ENCODE peak calls at places on chromosome 10, in four cellular contexts. N is upper lobe of left lung, J is fibroblast of pulmonary artery, I is colonic mucosa. S is an unnamed sample.

GRCh38 chr10:69734797-69735468 is 66.8 kb upstream of the COL13A1 start:
- DNase-seq in I (no peak), N (no peak), J (no peak), S (peak)

GRCh38 chr10:96501985-96502384 is 11.7 kb downstream of the TLL2 start:
- DNase-seq in J (no peak), N (no peak), I (no peak), S (no peak)

GRCh38 chr10:58590152-58590551 is 77.5 kb downstream of the BICC1 start:
- DNase-seq in J (peak), I (peak), N (no peak), S (peak)

GRCh38 chr10:48332871-48333216 is 26.4 kb downstream of the MAPK8 start:
- DNase-seq in J (no peak), I (no peak), N (no peak), S (no peak)

GRCh38 chr10:69731184-69731583 is 70.5 kb upstream of the COL13A1 start:
- DNase-seq in N (peak), I (peak), J (peak), S (peak)

GRCh38 chr10:132059760-132060508 is 5.8 kb upstream of the JAKMIP3 start:
- DNase-seq in I (no peak), J (no peak), N (no peak), S (no peak)

GRCh38 chr10:126135939-126136595 is 239.7 kb downstream of the FANK1 start:
- DNase-seq in N (no peak), J (no peak), I (peak), S (no peak)

GRCh38 chr10:5440206-5440605 is 27.8 kb downstream of the NET1 start:
- DNase-seq in J (no peak), N (no peak), I (no peak), S (no peak)

GRCh38 chr10:70121281-70121949 is 11.2 kb downstream of the AIFM2 start:
- DNase-seq in I (no peak), J (no peak), N (no peak), S (no peak)

GRCh38 chr10:49700997-49701396 is 21.5 kb downstream of the C10orf53 start:
- DNase-seq in J (no peak), N (no peak), I (no peak), S (no peak)

GRCh38 chr10:131730771-131731497 is 169.9 kb upstream of the PPP2R2D start:
- DNase-seq in N (peak), I (peak), J (no peak), S (no peak)

GRCh38 chr10:45160266-45160665 is 155.1 kb downstream of the OR13A1 start:
- DNase-seq in I (no peak), J (peak), N (no peak), S (peak)

GRCh38 chr10:77381750-77382149 is 255.9 kb downstream of the KCNMA1 start:
- DNase-seq in J (no peak), N (no peak), I (no peak), S (no peak)

GRCh38 chr10:91214906-91215305 is 5.6 kb upstream of the PCGF5 start:
- DNase-seq in N (no peak), J (no peak), I (no peak), S (no peak)

GRCh38 chr10:88670497-88670896 is 6.3 kb downstream of the LIPF start:
- DNase-seq in J (no peak), I (no peak), N (no peak), S (no peak)

GRCh38 chr10:132005147-132005546 is 23.4 kb upstream of the BNIP3 start:
- DNase-seq in I (no peak), N (no peak), J (no peak), S (no peak)

GRCh38 chr10:23693398-23693797 is 254.5 kb downstream of the OTUD1 start:
- DNase-seq in N (peak), I (no peak), J (no peak), S (no peak)

GRCh38 chr10:88108115-88108610 is 244.7 kb downstream of the PTEN start:
- DNase-seq in N (no peak), J (no peak), I (no peak), S (no peak)

GRCh38 chr10:48751730-48752129 is 67.1 kb downstream of the WDFY4 start:
- DNase-seq in J (no peak), I (no peak), N (no peak), S (no peak)

GRCh38 chr10:4944751-4945280 is 18.4 kb upstream of the AKR1C1 start:
- DNase-seq in J (no peak), I (no peak), N (no peak), S (no peak)

GRCh38 chr10:131786756-131787605 is 113.8 kb upstream of the PPP2R2D start:
- DNase-seq in I (peak), N (no peak), J (peak), S (peak)

GRCh38 chr10:49183596-49184542 is 4.3 kb downstream of the TMEM273 start:
- DNase-seq in I (peak), N (no peak), J (peak), S (no peak)

GRCh38 chr10:19651549-19651948 is 164.7 kb upstream of the PLXDC2 start:
- DNase-seq in I (no peak), N (no peak), J (peak), S (peak)

GRCh38 chr10:24553051-24553612 is 170.6 kb downstream of the ARHGAP21 start:
- DNase-seq in N (no peak), I (no peak), J (no peak), S (no peak)

GRCh38 chr10:3749597-3750351 is 35.2 kb downstream of the KLF6 start:
- DNase-seq in J (peak), N (no peak), I (no peak), S (peak)

GRCh38 chr10:50417906-50418697 is 166.8 kb upstream of the ASAH2 start:
- DNase-seq in J (peak), N (peak), I (peak), S (peak)

GRCh38 chr10:86718556-86718955 is 37.9 kb upstream of the BMPR1A start:
- DNase-seq in N (no peak), I (no peak), J (no peak), S (no peak)

GRCh38 chr10:69952801-69953200 is 99.8 kb upstream of the MACROH2A2 start:
- DNase-seq in I (no peak), N (no peak), J (no peak), S (peak)

GRCh38 chr10:92238586-92239098 is 52.2 kb downstream of the CPEB3 start:
- DNase-seq in I (peak), N (no peak), J (peak), S (peak)

GRCh38 chr10:122248356-122249302 is 22.5 kb upstream of the BTBD16 start:
- DNase-seq in J (no peak), I (no peak), N (no peak), S (no peak)

DNA sequence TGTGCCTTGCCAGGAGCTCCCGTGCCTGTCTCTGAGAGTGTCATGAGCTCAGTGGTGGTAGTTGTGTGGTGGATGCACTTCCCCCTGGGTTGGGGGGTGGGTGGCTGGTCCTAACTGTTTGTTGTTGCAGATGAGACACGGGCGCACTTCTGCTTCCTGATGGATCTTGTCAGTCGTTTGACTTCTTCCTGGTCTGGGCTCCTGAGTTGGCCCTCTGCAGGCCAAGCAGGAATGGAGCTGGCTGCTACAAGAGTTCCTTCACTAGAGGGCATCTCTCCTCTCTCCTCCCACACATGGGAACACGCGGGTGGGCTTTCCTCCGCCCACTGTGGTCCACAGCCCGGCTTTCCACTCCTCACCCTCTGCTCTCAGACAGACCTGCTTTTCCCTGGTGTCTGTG is 82.0 kb downstream of the BMS1 start:
- DNase-seq in J (peak), N (no peak), I (no peak), S (peak)
- H3K4me3 ChIP-seq in J (no peak), N (no peak), I (no peak), S (no peak)

GRCh38 chr10:56346845-56347415 is 14.1 kb downstream of the ZWINT start:
- DNase-seq in N (no peak), I (no peak), J (no peak), S (no peak)

GRCh38 chr10:56351909-56352630 is 9.0 kb downstream of the ZWINT start:
- DNase-seq in J (no peak), I (no peak), N (no peak), S (no peak)

GRCh38 chr10:56348101-56348500 is 13.0 kb downstream of the ZWINT start:
- DNase-seq in N (no peak), I (no peak), J (no peak), S (no peak)

GRCh38 chr10:56349611-56350010 is 11.4 kb downstream of the ZWINT start:
- DNase-seq in I (no peak), J (no peak), N (no peak), S (no peak)
- TF ChIP-seq CTCF in I (no peak), J (no peak), N (no peak), S (peak)

GRCh38 chr10:118340486-118340885 is 1.6 kb downstream of the FAM204A start:
- DNase-seq in J (no peak), I (no peak), N (no peak), S (no peak)
- H3K4me3 ChIP-seq in J (peak), I (no peak), N (no peak), S (no peak)

GRCh38 chr10:124532106-124532641 is 70.6 kb downstream of the LHPP start:
- DNase-seq in J (peak), N (no peak), I (no peak), S (peak)
- TF ChIP-seq CTCF in J (peak), N (peak), I (no peak), S (peak)

GRCh38 chr10:687583-688286 is 1.7 kb downstream of the DIP2C start:
- DNase-seq in N (peak), I (no peak), J (no peak), S (no peak)

GRCh38 chr10:686155-686931 is 3.1 kb downstream of the DIP2C start:
- DNase-seq in J (no peak), N (peak), I (no peak), S (no peak)

GRCh38 chr10:689433-690226 is at the start of gene DIP2C:
- DNase-seq in N (peak), I (peak), J (peak), S (peak)

GRCh38 chr10:688621-689426 is 644 bp downstream of the DIP2C start:
- DNase-seq in I (peak), J (peak), N (peak), S (peak)

GRCh38 chr10:688287-688620 is 1.2 kb downstream of the DIP2C start:
- DNase-seq in J (no peak), I (no peak), N (no peak), S (peak)
- H3K4me3 ChIP-seq in J (peak), I (peak), N (peak), S (peak)

GRCh38 chr10:97713828-97714400 is 384 bp downstream of the MARVELD1 start:
- DNase-seq in J (peak), N (peak), I (peak), S (peak)
- TF ChIP-seq CTCF in J (peak), N (peak), I (no peak), S (peak)

S was measured in choroid plexus epithelial cell.